ENCODE peak calls at places on chromosomes 6 and 20, in eight cellular contexts. A is AG08396, I is caudate nucleus, P is GM13976, F is thyroid gland, H is pulmonary artery endothelial cell, R is A549, E is psoas muscle. V is an unnamed sample.
A peak's percentile ranks its signal among the peaks of the same experiment; 100 is the strongest.

GRCh38 chr6:111480988-111481830 is 1.8 kb downstream of the REV3L start:
- DNase-seq in P (no peak), R (no peak), F (no peak), E (no peak), H (no peak), A (no peak), I (no peak), V (peak; percentile 63)

GRCh38 chr6:169019111-169019510 is 234.5 kb downstream of the THBS2 start:
- DNase-seq in A (no peak), R (no peak), F (no peak), P (no peak), E (no peak), H (no peak), I (no peak), V (no peak)

GRCh38 chr6:7267521-7268091 is 45.4 kb downstream of the SSR1 start:
- DNase-seq in I (peak; percentile 37), H (peak; percentile 40), P (no peak), E (peak; percentile 72), R (peak; percentile 61), A (peak; percentile 94), F (peak; percentile 95), V (peak; percentile 81)

GRCh38 chr20:44182863-44183262 is 4.1 kb downstream of the JPH2 start:
- DNase-seq in R (no peak), I (no peak), A (no peak), F (no peak), P (no peak), E (no peak), H (no peak), V (no peak)

GRCh38 chr6:130505808-130506207 is 140.0 kb downstream of the TMEM200A start:
- DNase-seq in A (no peak), R (no peak), P (no peak), E (no peak), F (no peak), I (no peak), H (no peak), V (no peak)

GRCh38 chr6:53628354-53629119 is 37.0 kb downstream of the KLHL31 start:
- DNase-seq in A (peak; percentile 22), I (no peak), P (no peak), E (no peak), R (no peak), F (no peak), H (no peak), V (no peak)

GRCh38 chr20:3915691-3916090 is 26.5 kb downstream of the PANK2 start:
- DNase-seq in F (no peak), A (no peak), R (no peak), I (no peak), P (no peak), H (no peak), E (no peak), V (no peak)

GRCh38 chr6:89585156-89585555 is 53.4 kb downstream of the LYRM2 start:
- DNase-seq in I (no peak), H (no peak), A (no peak), E (no peak), R (no peak), P (no peak), F (no peak), V (no peak)

GRCh38 chr20:14245368-14245970 is 91.9 kb downstream of the FLRT3 start:
- DNase-seq in P (no peak), R (no peak), A (no peak), E (no peak), F (no peak), H (no peak), I (no peak), V (no peak)

GRCh38 chr20:341682-342081 is 5.2 kb upstream of the NRSN2 start:
- DNase-seq in H (no peak), E (no peak), A (peak; percentile 61), P (no peak), I (no peak), R (peak; percentile 95), F (no peak), V (peak; percentile 98)

GRCh38 chr6:42295181-42295580 is 77.5 kb upstream of the MRPS10 start:
- DNase-seq in A (no peak), F (no peak), P (no peak), E (no peak), H (no peak), R (no peak), I (no peak), V (no peak)

GRCh38 chr6:30101423-30101938 is 11.4 kb downstream of the TRIM31 start:
- DNase-seq in A (no peak), F (no peak), R (no peak), E (no peak), P (no peak), I (no peak), H (no peak), V (peak; percentile 40)

GRCh38 chr6:111610548-111611172 is 5.0 kb upstream of the TRAF3IP2 start:
- DNase-seq in P (no peak), A (no peak), F (no peak), H (no peak), E (no peak), R (no peak), I (no peak), V (no peak)

GRCh38 chr6:36268478-36269248 is 1.2 kb upstream of the PNPLA1 start:
- DNase-seq in R (no peak), H (no peak), F (peak; percentile 8), P (no peak), E (no peak), I (peak; percentile 36), A (peak; percentile 60), V (no peak)

GRCh38 chr20:47318027-47318595 is 38.4 kb downstream of the ZMYND8 start:
- DNase-seq in H (no peak), P (no peak), I (peak; percentile 75), R (peak; percentile 82), F (peak; percentile 48), E (no peak), A (peak; percentile 38), V (no peak)